ENCODE peak calls at places on chromosomes 1 and 21, in ten cellular contexts. One of them, this sample, is unnamed.

GRCh38 chr1:1421147-1421906 is at the start of gene ANKRD65:
- DNase-seq in HCT116: no peak
- DNase-seq in Panc1: no peak
- DNase-seq in endothelial cell of umbilical vein: no peak
- DNase-seq in astrocyte of the spinal cord: no peak
- DNase-seq in tibial artery: no peak
- DNase-seq in astrocyte of the cerebellum: no peak
- DNase-seq in GM12878: no peak
- DNase-seq in body of pancreas: peak; percentile 59
- DNase-seq in AG10803: no peak
- DNase-seq in this sample: no peak

GRCh38 chr1:36089393-36090121 is 865 bp downstream of the ADPRS start:
- DNase-seq in AG10803: peak; percentile 58
- DNase-seq in tibial artery: no peak
- DNase-seq in astrocyte of the cerebellum: peak; percentile 57
- DNase-seq in HCT116: no peak
- DNase-seq in Panc1: no peak
- DNase-seq in body of pancreas: no peak
- DNase-seq in astrocyte of the spinal cord: peak; percentile 63
- DNase-seq in endothelial cell of umbilical vein: peak; percentile 66
- DNase-seq in GM12878: peak; percentile 15
- DNase-seq in this sample: no peak

GRCh38 chr1:228285661-228286504 is 78.0 kb downstream of the OBSCN start:
- DNase-seq in tibial artery: no peak
- DNase-seq in AG10803: no peak
- DNase-seq in astrocyte of the spinal cord: no peak
- DNase-seq in Panc1: no peak
- DNase-seq in HCT116: no peak
- DNase-seq in GM12878: no peak
- DNase-seq in endothelial cell of umbilical vein: no peak
- DNase-seq in body of pancreas: no peak
- DNase-seq in astrocyte of the cerebellum: no peak
- DNase-seq in this sample: peak; percentile 50

GRCh38 chr1:11178021-11179015 is 10.8 kb upstream of the ANGPTL7 start:
- DNase-seq in HCT116: no peak
- DNase-seq in Panc1: no peak
- DNase-seq in body of pancreas: no peak
- DNase-seq in endothelial cell of umbilical vein: no peak
- DNase-seq in GM12878: no peak
- DNase-seq in astrocyte of the cerebellum: no peak
- DNase-seq in tibial artery: no peak
- DNase-seq in AG10803: peak; percentile 64
- DNase-seq in astrocyte of the spinal cord: no peak
- DNase-seq in this sample: no peak

GRCh38 chr1:159055181-159055621 is 21.4 kb downstream of the AIM2 start:
- DNase-seq in body of pancreas: no peak
- DNase-seq in astrocyte of the cerebellum: peak; percentile 8
- DNase-seq in astrocyte of the spinal cord: no peak
- DNase-seq in Panc1: no peak
- DNase-seq in HCT116: no peak
- DNase-seq in endothelial cell of umbilical vein: no peak
- DNase-seq in GM12878: no peak
- DNase-seq in tibial artery: no peak
- DNase-seq in AG10803: no peak
- DNase-seq in this sample: no peak

GRCh38 chr1:152743371-152744145 is 14.3 kb upstream of the KPRP start:
- DNase-seq in Panc1: no peak
- DNase-seq in HCT116: no peak
- DNase-seq in astrocyte of the cerebellum: no peak
- DNase-seq in GM12878: no peak
- DNase-seq in astrocyte of the spinal cord: no peak
- DNase-seq in tibial artery: no peak
- DNase-seq in AG10803: peak; percentile 51
- DNase-seq in endothelial cell of umbilical vein: no peak
- DNase-seq in body of pancreas: no peak
- DNase-seq in this sample: no peak

GRCh38 chr1:223033658-223034057 is 109.4 kb downstream of the TLR5 start:
- DNase-seq in endothelial cell of umbilical vein: no peak
- DNase-seq in astrocyte of the spinal cord: no peak
- DNase-seq in AG10803: no peak
- DNase-seq in body of pancreas: no peak
- DNase-seq in GM12878: no peak
- DNase-seq in astrocyte of the cerebellum: no peak
- DNase-seq in HCT116: no peak
- DNase-seq in tibial artery: no peak
- DNase-seq in Panc1: no peak
- DNase-seq in this sample: no peak

GRCh38 chr1:192579319-192579738 is 3.8 kb downstream of the RGS1 start:
- DNase-seq in astrocyte of the cerebellum: no peak
- DNase-seq in body of pancreas: no peak
- DNase-seq in Panc1: no peak
- DNase-seq in endothelial cell of umbilical vein: no peak
- DNase-seq in tibial artery: no peak
- DNase-seq in GM12878: no peak
- DNase-seq in HCT116: no peak
- DNase-seq in astrocyte of the spinal cord: peak; percentile 53
- DNase-seq in AG10803: no peak
- DNase-seq in this sample: no peak

GRCh38 chr1:9135145-9135836 is 6.4 kb upstream of the GPR157 start:
- DNase-seq in Panc1: no peak
- DNase-seq in endothelial cell of umbilical vein: no peak
- DNase-seq in GM12878: peak; percentile 67
- DNase-seq in astrocyte of the spinal cord: no peak
- DNase-seq in astrocyte of the cerebellum: no peak
- DNase-seq in body of pancreas: no peak
- DNase-seq in HCT116: no peak
- DNase-seq in AG10803: no peak
- DNase-seq in tibial artery: no peak
- DNase-seq in this sample: no peak

GRCh38 chr1:108079550-108079949 is 114.6 kb upstream of the VAV3 start:
- DNase-seq in tibial artery: no peak
- DNase-seq in Panc1: no peak
- DNase-seq in body of pancreas: no peak
- DNase-seq in astrocyte of the spinal cord: no peak
- DNase-seq in HCT116: no peak
- DNase-seq in astrocyte of the cerebellum: no peak
- DNase-seq in AG10803: no peak
- DNase-seq in endothelial cell of umbilical vein: no peak
- DNase-seq in GM12878: no peak
- DNase-seq in this sample: no peak

GRCh38 chr1:84406209-84406917 is 8.1 kb downstream of the DNASE2B start:
- DNase-seq in astrocyte of the spinal cord: peak; percentile 24
- DNase-seq in tibial artery: no peak
- DNase-seq in GM12878: no peak
- DNase-seq in endothelial cell of umbilical vein: peak; percentile 13
- DNase-seq in Panc1: no peak
- DNase-seq in astrocyte of the cerebellum: no peak
- DNase-seq in body of pancreas: no peak
- DNase-seq in AG10803: peak; percentile 13
- DNase-seq in HCT116: peak; percentile 53
- DNase-seq in this sample: no peak

GRCh38 chr1:3803905-3804626 is 7.8 kb upstream of the LRRC47 start:
- DNase-seq in AG10803: no peak
- DNase-seq in endothelial cell of umbilical vein: no peak
- DNase-seq in astrocyte of the cerebellum: no peak
- DNase-seq in astrocyte of the spinal cord: no peak
- DNase-seq in GM12878: no peak
- DNase-seq in HCT116: no peak
- DNase-seq in Panc1: no peak
- DNase-seq in body of pancreas: no peak
- DNase-seq in tibial artery: no peak
- DNase-seq in this sample: no peak

GRCh38 chr1:150234647-150235435 is 1.1 kb downstream of the ANP32E start:
- DNase-seq in tibial artery: peak; percentile 81
- DNase-seq in endothelial cell of umbilical vein: no peak
- DNase-seq in GM12878: peak; percentile 80
- DNase-seq in body of pancreas: peak; percentile 81
- DNase-seq in Panc1: no peak
- DNase-seq in astrocyte of the spinal cord: peak; percentile 76
- DNase-seq in HCT116: peak; percentile 43
- DNase-seq in AG10803: peak; percentile 62
- DNase-seq in astrocyte of the cerebellum: no peak
- DNase-seq in this sample: peak; percentile 91
- TF ChIP-seq CTCF in tibial artery: no peak
- TF ChIP-seq CTCF in endothelial cell of umbilical vein: no peak
- TF ChIP-seq CTCF in GM12878: no peak
- TF ChIP-seq CTCF in body of pancreas: no peak
- TF ChIP-seq CTCF in Panc1: no peak
- TF ChIP-seq CTCF in astrocyte of the spinal cord: no peak
- TF ChIP-seq CTCF in HCT116: no peak
- TF ChIP-seq CTCF in AG10803: no peak
- TF ChIP-seq CTCF in astrocyte of the cerebellum: no peak
- TF ChIP-seq CTCF in this sample: peak; percentile 10

DNA sequence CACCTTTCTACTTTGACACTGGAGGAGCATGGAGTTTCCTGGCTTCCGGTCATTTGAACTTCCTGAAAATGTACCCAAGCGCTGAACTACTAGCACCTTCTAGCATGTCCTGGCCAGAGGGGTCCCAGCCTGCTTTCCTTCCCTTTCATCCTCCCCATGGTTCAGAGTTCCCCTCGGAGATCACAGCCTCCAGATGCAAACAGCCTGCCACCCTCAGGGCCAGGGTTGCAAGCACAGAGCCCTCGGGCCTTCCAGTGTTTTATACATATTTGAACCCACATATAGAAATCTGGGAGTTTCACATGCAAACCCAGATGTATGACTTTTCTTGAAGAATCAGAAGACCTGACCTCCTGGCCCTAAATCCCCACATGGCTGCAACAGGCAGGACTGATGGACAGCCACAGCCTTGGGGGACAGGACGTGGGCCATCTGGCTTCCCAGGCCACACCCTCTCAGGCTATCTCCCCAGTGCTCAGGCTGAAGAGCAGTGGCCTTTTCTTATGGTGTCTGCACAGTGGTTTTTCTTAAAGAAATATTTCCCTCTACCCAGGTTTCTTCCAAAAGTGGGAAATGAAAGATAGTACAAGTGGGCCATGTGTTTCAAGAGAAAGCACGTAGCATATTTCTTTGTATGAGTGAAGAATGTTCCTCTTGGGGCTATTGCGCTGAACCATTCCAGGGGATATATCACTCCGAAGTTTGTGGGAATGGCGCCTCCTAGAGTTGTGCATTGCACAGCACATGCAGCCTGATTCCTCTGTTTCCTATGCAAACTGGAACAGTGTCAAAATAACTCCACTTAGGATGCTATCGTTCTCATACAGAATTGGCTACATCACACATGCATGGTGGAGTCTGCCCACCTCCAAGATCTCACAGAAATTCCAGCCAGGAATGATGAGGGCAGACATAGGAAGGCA is 232.0 kb upstream of the VAMP3 start:
- DNase-seq in HCT116: no peak
- DNase-seq in astrocyte of the cerebellum: no peak
- DNase-seq in tibial artery: no peak
- DNase-seq in AG10803: no peak
- DNase-seq in GM12878: no peak
- DNase-seq in endothelial cell of umbilical vein: no peak
- DNase-seq in Panc1: no peak
- DNase-seq in body of pancreas: no peak
- DNase-seq in astrocyte of the spinal cord: no peak
- DNase-seq in this sample: no peak
- TF ChIP-seq CTCF in HCT116: no peak
- TF ChIP-seq CTCF in astrocyte of the cerebellum: no peak
- TF ChIP-seq CTCF in tibial artery: no peak
- TF ChIP-seq CTCF in AG10803: peak; percentile 4
- TF ChIP-seq CTCF in GM12878: no peak
- TF ChIP-seq CTCF in endothelial cell of umbilical vein: no peak
- TF ChIP-seq CTCF in Panc1: no peak
- TF ChIP-seq CTCF in body of pancreas: no peak
- TF ChIP-seq CTCF in astrocyte of the spinal cord: no peak
- TF ChIP-seq CTCF in this sample: no peak

GRCh38 chr21:35332841-35333426 is 283.8 kb upstream of the RUNX1 start:
- DNase-seq in endothelial cell of umbilical vein: peak; percentile 57
- DNase-seq in HCT116: no peak
- DNase-seq in tibial artery: no peak
- DNase-seq in Panc1: no peak
- DNase-seq in body of pancreas: no peak
- DNase-seq in AG10803: no peak
- DNase-seq in astrocyte of the spinal cord: no peak
- DNase-seq in GM12878: no peak
- DNase-seq in astrocyte of the cerebellum: no peak
- DNase-seq in this sample: no peak

GRCh38 chr21:35335951-35336446 is 286.9 kb upstream of the RUNX1 start:
- DNase-seq in astrocyte of the cerebellum: no peak
- DNase-seq in GM12878: no peak
- DNase-seq in HCT116: no peak
- DNase-seq in astrocyte of the spinal cord: no peak
- DNase-seq in endothelial cell of umbilical vein: no peak
- DNase-seq in body of pancreas: no peak
- DNase-seq in Panc1: no peak
- DNase-seq in AG10803: no peak
- DNase-seq in tibial artery: no peak
- DNase-seq in this sample: no peak

GRCh38 chr21:35337573-35337972 is 288.5 kb upstream of the RUNX1 start:
- DNase-seq in astrocyte of the cerebellum: no peak
- DNase-seq in AG10803: no peak
- DNase-seq in GM12878: no peak
- DNase-seq in endothelial cell of umbilical vein: no peak
- DNase-seq in tibial artery: no peak
- DNase-seq in HCT116: no peak
- DNase-seq in body of pancreas: no peak
- DNase-seq in Panc1: no peak
- DNase-seq in astrocyte of the spinal cord: no peak
- DNase-seq in this sample: no peak

GRCh38 chr21:35336534-35336933 is 287.4 kb upstream of the RUNX1 start:
- DNase-seq in body of pancreas: no peak
- DNase-seq in AG10803: peak; percentile 23
- DNase-seq in astrocyte of the spinal cord: no peak
- DNase-seq in tibial artery: no peak
- DNase-seq in astrocyte of the cerebellum: no peak
- DNase-seq in endothelial cell of umbilical vein: no peak
- DNase-seq in HCT116: no peak
- DNase-seq in Panc1: no peak
- DNase-seq in GM12878: no peak
- DNase-seq in this sample: no peak

GRCh38 chr21:35333831-35334593 is 284.9 kb upstream of the RUNX1 start:
- DNase-seq in astrocyte of the spinal cord: no peak
- DNase-seq in GM12878: no peak
- DNase-seq in Panc1: no peak
- DNase-seq in astrocyte of the cerebellum: no peak
- DNase-seq in endothelial cell of umbilical vein: no peak
- DNase-seq in AG10803: peak; percentile 64
- DNase-seq in body of pancreas: peak; percentile 24
- DNase-seq in tibial artery: peak; percentile 35
- DNase-seq in HCT116: no peak
- DNase-seq in this sample: no peak
- TF ChIP-seq CTCF in astrocyte of the spinal cord: no peak
- TF ChIP-seq CTCF in GM12878: no peak
- TF ChIP-seq CTCF in Panc1: no peak
- TF ChIP-seq CTCF in astrocyte of the cerebellum: no peak
- TF ChIP-seq CTCF in endothelial cell of umbilical vein: no peak
- TF ChIP-seq CTCF in AG10803: no peak
- TF ChIP-seq CTCF in body of pancreas: no peak
- TF ChIP-seq CTCF in tibial artery: no peak
- TF ChIP-seq CTCF in HCT116: no peak
- TF ChIP-seq CTCF in this sample: no peak

DNA sequence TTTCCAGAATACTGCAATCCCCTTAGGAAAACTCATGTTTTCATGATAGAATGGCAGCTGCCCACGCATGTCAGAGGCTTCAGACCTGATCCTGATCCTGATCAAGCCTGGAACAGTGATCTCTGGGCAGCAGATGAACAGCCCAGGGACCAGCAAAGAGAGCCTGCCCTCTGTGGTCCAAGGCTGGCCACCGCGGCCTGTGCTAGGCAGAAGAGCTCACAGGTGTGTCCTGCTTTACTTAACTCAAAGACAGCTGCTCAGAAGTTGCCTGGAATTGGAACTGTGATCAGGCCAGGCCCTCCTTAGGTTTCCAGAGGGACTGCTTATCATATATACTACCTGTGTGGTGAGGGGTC is 21.2 kb upstream of the BCAR3 start:
- DNase-seq in GM12878: no peak
- DNase-seq in tibial artery: no peak
- DNase-seq in body of pancreas: no peak
- DNase-seq in endothelial cell of umbilical vein: peak; percentile 22
- DNase-seq in astrocyte of the spinal cord: no peak
- DNase-seq in astrocyte of the cerebellum: no peak
- DNase-seq in HCT116: no peak
- DNase-seq in AG10803: no peak
- DNase-seq in Panc1: no peak
- DNase-seq in this sample: no peak
- TF ChIP-seq CTCF in GM12878: no peak
- TF ChIP-seq CTCF in tibial artery: no peak
- TF ChIP-seq CTCF in body of pancreas: no peak
- TF ChIP-seq CTCF in endothelial cell of umbilical vein: no peak
- TF ChIP-seq CTCF in astrocyte of the spinal cord: peak; percentile 28
- TF ChIP-seq CTCF in astrocyte of the cerebellum: no peak
- TF ChIP-seq CTCF in HCT116: peak; percentile 33
- TF ChIP-seq CTCF in AG10803: peak; percentile 10
- TF ChIP-seq CTCF in Panc1: no peak
- TF ChIP-seq CTCF in this sample: no peak

This sample was measured in ascending aorta.